ENCODE peak calls at places on chromosomes 16 and 17, in seven cellular contexts. C is heart left ventricle; W is pancreas; G is naive thymus-derived CD4-positive, alpha-beta T cell; P is mesendoderm; E is IMR-90; F is small intestine. Q is an unnamed sample.

GRCh38 chr17:69669441-69670178 is 255.1 kb downstream of the MAP2K6 start:
- DNase-seq in C (no peak), W (no peak), G (no peak), P (no peak), E (peak), F (no peak), Q (no peak)

GRCh38 chr16:47059991-47060390 is 83.8 kb downstream of the NETO2 start:
- DNase-seq in C (no peak), W (no peak), G (no peak), P (no peak), E (no peak), F (no peak), Q (no peak)

GRCh38 chr17:81040791-81041337 is 5.9 kb downstream of the BAIAP2 start:
- DNase-seq in C (no peak), W (peak), G (no peak), P (peak), E (no peak), F (no peak), Q (no peak)

GRCh38 chr17:68182940-68183551 is 64.8 kb upstream of the AMZ2 start:
- DNase-seq in C (no peak), W (no peak), G (no peak), P (peak), E (no peak), F (peak), Q (no peak)

GRCh38 chr17:68346448-68346847 is 55.2 kb downstream of the ARSG start:
- DNase-seq in C (peak), W (no peak), G (peak), P (no peak), E (no peak), F (peak), Q (peak)

GRCh38 chr17:79369532-79369931 is 241.3 kb downstream of the RBFOX3 start:
- DNase-seq in C (peak), W (no peak), G (no peak), P (no peak), E (no peak), F (no peak), Q (no peak)

GRCh38 chr17:8503368-8503767 is 67.7 kb downstream of the NDEL1 start:
- DNase-seq in C (no peak), W (no peak), G (no peak), P (no peak), E (no peak), F (no peak), Q (no peak)

GRCh38 chr17:74519951-74520553 is 11.2 kb downstream of the CD300LB start:
- DNase-seq in C (no peak), W (no peak), G (no peak), P (no peak), E (no peak), F (no peak), Q (peak)

GRCh38 chr16:4651842-4652241 is 27.2 kb downstream of the MGRN1 start:
- DNase-seq in C (no peak), W (no peak), G (no peak), P (no peak), E (no peak), F (no peak), Q (no peak)

GRCh38 chr17:69567130-69567529 is 152.6 kb downstream of the MAP2K6 start:
- DNase-seq in C (no peak), W (no peak), G (no peak), P (peak), E (peak), F (no peak), Q (no peak)

GRCh38 chr17:64448665-64449512 is at the start of gene MILR1:
- DNase-seq in C (no peak), W (no peak), G (no peak), P (no peak), E (peak), F (peak), Q (no peak)

GRCh38 chr17:11622468-11622867 is 24.2 kb downstream of the DNAH9 start:
- DNase-seq in C (no peak), W (no peak), G (no peak), P (no peak), E (no peak), F (no peak), Q (no peak)

GRCh38 chr17:48134912-48135480 is 27.4 kb downstream of the SNX11 start:
- DNase-seq in C (no peak), W (no peak), G (no peak), P (peak), E (no peak), F (no peak), Q (no peak)

GRCh38 chr17:45225964-45226530 is 4.4 kb downstream of the FMNL1 start:
- DNase-seq in C (peak), W (peak), G (peak), P (no peak), E (no peak), F (peak), Q (peak)

GRCh38 chr16:23160082-23160481 is 10.8 kb upstream of the USP31 start:
- DNase-seq in C (no peak), W (no peak), G (no peak), P (no peak), E (no peak), F (no peak), Q (no peak)

GRCh38 chr17:61757168-61757567 is 106.2 kb downstream of the BRIP1 start:
- DNase-seq in C (no peak), W (no peak), G (no peak), P (no peak), E (no peak), F (no peak), Q (no peak)

GRCh38 chr16:66619534-66620418 is 15.3 kb downstream of the CMTM3 start:
- DNase-seq in C (no peak), W (no peak), G (no peak), P (peak), E (peak), F (no peak), Q (no peak)

GRCh38 chr16:5490499-5490898 is 392.9 kb upstream of the EEF2KMT start:
- DNase-seq in C (no peak), W (no peak), G (no peak), P (peak), E (no peak), F (peak), Q (peak)

GRCh38 chr16:57159447-57159846 is 26.4 kb downstream of the PSME3IP1 start:
- DNase-seq in C (no peak), W (no peak), G (no peak), P (no peak), E (no peak), F (no peak), Q (no peak)

GRCh38 chr17:50258647-50259483 is 15.4 kb upstream of the TMEM92 start:
- DNase-seq in C (no peak), W (no peak), G (no peak), P (no peak), E (peak), F (no peak), Q (no peak)

GRCh38 chr16:56743840-56744239 is 13.9 kb downstream of the NUP93 start:
- DNase-seq in C (no peak), W (no peak), G (no peak), P (peak), E (peak), F (no peak), Q (peak)

GRCh38 chr16:56389554-56389953 is 35.8 kb downstream of the AMFR start:
- DNase-seq in C (no peak), W (no peak), G (no peak), P (no peak), E (peak), F (no peak), Q (peak)

GRCh38 chr17:49959183-49959935 is 9.6 kb upstream of the DLX4 start:
- DNase-seq in C (no peak), W (no peak), G (no peak), P (peak), E (peak), F (no peak), Q (no peak)

GRCh38 chr17:17445925-17446665 is 30.7 kb upstream of the MED9 start:
- DNase-seq in C (no peak), W (no peak), G (no peak), P (peak), E (peak), F (peak), Q (no peak)

GRCh38 chr17:38539386-38539785 is 66.4 kb downstream of the SRCIN1 start:
- DNase-seq in C (no peak), W (peak), G (no peak), P (no peak), E (no peak), F (no peak), Q (no peak)

GRCh38 chr17:79276824-79277223 is 202.2 kb downstream of the ENGASE start:
- DNase-seq in C (no peak), W (peak), G (no peak), P (no peak), E (no peak), F (no peak), Q (no peak)

GRCh38 chr17:59298512-59298911 is 32.9 kb upstream of the YPEL2 start:
- DNase-seq in C (no peak), W (no peak), G (no peak), P (no peak), E (no peak), F (no peak), Q (no peak)

GRCh38 chr16:20995711-20996110 is 95.1 kb downstream of the LYRM1 start:
- DNase-seq in C (no peak), W (no peak), G (no peak), P (no peak), E (no peak), F (no peak), Q (no peak)

GRCh38 chr16:81445143-81445922 is 725 bp downstream of the CMIP start:
- DNase-seq in C (peak), W (peak), G (no peak), P (no peak), E (peak), F (peak), Q (peak)

GRCh38 chr16:56331399-56331798 is 93.9 kb downstream of the AMFR start:
- DNase-seq in C (no peak), W (no peak), G (no peak), P (no peak), E (no peak), F (no peak), Q (no peak)

GRCh38 chr17:74527756-74528155 is 3.5 kb downstream of the CD300LB start:
- DNase-seq in C (no peak), W (no peak), G (no peak), P (no peak), E (no peak), F (no peak), Q (no peak)

GRCh38 chr17:47811709-47812108 is 9.9 kb downstream of the OSBPL7 start:
- DNase-seq in C (no peak), W (no peak), G (no peak), P (no peak), E (no peak), F (no peak), Q (no peak)

GRCh38 chr16:88769617-88770458 is 15.2 kb downstream of the PIEZO1 start:
- DNase-seq in C (no peak), W (peak), G (no peak), P (peak), E (no peak), F (peak), Q (no peak)

GRCh38 chr16:637081-638018 is 1.2 kb upstream of the METTL26 start:
- DNase-seq in C (peak), W (peak), G (no peak), P (peak), E (peak), F (peak), Q (peak)

GRCh38 chr16:77452243-77452642 is 17.4 kb upstream of the ADAMTS18 start:
- DNase-seq in C (no peak), W (no peak), G (no peak), P (no peak), E (no peak), F (no peak), Q (no peak)

GRCh38 chr17:55163408-55163807 is 101.4 kb upstream of the HLF start:
- DNase-seq in C (no peak), W (no peak), G (no peak), P (no peak), E (no peak), F (no peak), Q (no peak)

GRCh38 chr16:51807551-51807950 is 656.5 kb upstream of the SALL1 start:
- DNase-seq in C (no peak), W (no peak), G (no peak), P (no peak), E (no peak), F (no peak), Q (no peak)

GRCh38 chr17:32103476-32104113 is 38.7 kb upstream of the RHOT1 start:
- DNase-seq in C (no peak), W (no peak), G (no peak), P (no peak), E (no peak), F (no peak), Q (peak)

DNA sequence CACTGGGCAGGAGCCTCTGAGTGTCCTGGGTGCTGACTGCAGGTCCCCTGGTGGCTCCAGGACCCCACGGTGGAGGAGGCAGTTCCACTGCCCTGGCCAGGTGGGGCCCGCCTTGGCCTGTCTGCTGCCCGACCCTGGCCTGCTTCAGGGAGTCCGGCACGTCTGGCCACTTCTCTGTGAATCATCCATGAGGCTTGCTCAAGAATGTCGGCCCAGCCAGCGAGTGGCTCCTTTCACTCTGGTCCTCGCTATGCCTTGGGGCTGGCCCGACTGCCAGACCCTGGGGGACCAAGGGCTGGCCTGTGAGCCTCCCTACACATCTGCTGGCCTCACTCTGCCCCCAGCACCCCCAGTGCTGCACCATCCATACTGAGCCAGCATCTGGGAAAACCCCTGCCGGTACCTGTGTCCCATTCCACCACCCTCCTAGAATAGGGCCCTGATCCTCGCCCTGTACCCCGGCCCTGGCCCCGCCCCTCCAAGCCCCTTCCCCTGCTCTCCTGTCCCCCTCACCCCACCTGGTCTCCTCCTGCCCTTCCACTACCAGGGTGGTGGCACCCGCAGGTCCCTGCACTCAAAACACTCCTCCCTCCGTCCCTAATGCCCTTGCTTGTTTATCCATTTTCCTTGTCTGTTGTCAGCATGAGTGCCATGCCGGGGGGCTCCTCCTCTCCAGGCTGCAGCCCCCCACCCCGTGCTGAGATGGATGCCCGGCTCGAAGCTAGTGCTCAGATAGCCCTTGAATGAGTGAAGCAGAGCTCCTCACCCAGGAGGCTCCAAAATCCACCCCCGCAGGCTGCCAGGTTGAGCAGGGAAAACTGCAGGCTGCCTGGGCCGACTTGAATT is 35.5 kb downstream of the ADCY7 start:
- DNase-seq in C (peak), W (no peak), G (no peak), P (no peak), E (peak), F (no peak), Q (no peak)
- H3K27ac ChIP-seq in C (no peak), W (no peak), G (no peak), P (no peak), E (peak), F (no peak), Q (no peak)

GRCh38 chr17:78130080-78130438 is 512 bp upstream of the TMC8 start:
- DNase-seq in C (no peak), W (no peak), G (no peak), P (no peak), E (no peak), F (no peak), Q (no peak)

GRCh38 chr17:78130439-78131101 is at the start of gene TMC8:
- DNase-seq in C (peak), W (no peak), G (no peak), P (peak), E (no peak), F (peak), Q (no peak)

GRCh38 chr17:78132086-78132676 is 1.6 kb downstream of the TMC8 start:
- DNase-seq in C (peak), W (peak), G (no peak), P (peak), E (no peak), F (peak), Q (no peak)

GRCh38 chr17:78132767-78133178 is 2.2 kb downstream of the TMC8 start:
- DNase-seq in C (no peak), W (no peak), G (no peak), P (no peak), E (no peak), F (no peak), Q (no peak)

GRCh38 chr17:78131172-78132085 is 858 bp downstream of the TMC8 start:
- DNase-seq in C (peak), W (peak), G (no peak), P (no peak), E (no peak), F (no peak), Q (no peak)
- H3K27ac ChIP-seq in C (no peak), W (no peak), G (peak), P (no peak), E (no peak), F (peak), Q (no peak)

GRCh38 chr17:36094232-36094631 is 4.3 kb upstream of the CCL3 start:
- DNase-seq in C (no peak), W (no peak), G (no peak), P (no peak), E (no peak), F (no peak), Q (no peak)
- H3K27ac ChIP-seq in C (no peak), W (no peak), G (no peak), P (no peak), E (no peak), F (no peak), Q (no peak)

GRCh38 chr16:28607116-28607623 is 2.7 kb downstream of the SULT1A1 start:
- DNase-seq in C (no peak), W (peak), G (no peak), P (no peak), E (no peak), F (no peak), Q (peak)

GRCh38 chr16:28604186-28604565 is 5.7 kb downstream of the SULT1A1 start:
- DNase-seq in C (no peak), W (peak), G (no peak), P (no peak), E (no peak), F (no peak), Q (no peak)

GRCh38 chr16:28606291-28607115 is 3.3 kb downstream of the SULT1A1 start:
- DNase-seq in C (no peak), W (peak), G (no peak), P (no peak), E (no peak), F (no peak), Q (no peak)

GRCh38 chr16:28610595-28611270 is 889 bp upstream of the SULT1A1 start:
- DNase-seq in C (no peak), W (no peak), G (no peak), P (no peak), E (no peak), F (peak), Q (no peak)

GRCh38 chr16:28609631-28610594 is at the start of gene SULT1A1:
- DNase-seq in C (peak), W (peak), G (no peak), P (peak), E (no peak), F (peak), Q (peak)
- H3K27ac ChIP-seq in C (peak), W (peak), G (no peak), P (no peak), E (no peak), F (peak), Q (peak)

DNA sequence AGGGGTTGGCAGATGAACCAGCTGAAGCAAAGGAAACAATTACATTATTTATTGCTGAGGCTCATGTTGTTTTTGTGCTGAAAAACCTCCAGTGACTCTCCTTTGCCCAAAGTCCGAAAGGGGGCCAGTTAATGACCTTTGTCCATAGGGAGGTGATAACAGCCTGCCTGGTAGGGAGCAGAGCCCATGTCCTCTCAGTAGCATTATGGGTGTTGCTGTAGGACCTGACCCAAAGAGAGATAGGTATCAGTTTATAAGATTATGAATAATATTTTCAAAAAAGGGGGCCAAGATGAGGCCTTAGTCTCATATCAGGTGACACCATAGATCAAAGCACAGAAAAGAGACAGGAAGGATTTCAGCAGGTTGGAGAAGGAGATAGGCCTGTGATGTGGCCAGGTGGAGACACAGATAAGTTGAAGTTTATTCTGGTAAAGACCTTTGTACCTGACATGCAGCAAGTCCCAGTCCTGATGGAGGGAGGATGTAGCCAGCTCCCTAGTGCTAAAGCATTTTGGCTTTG is 55.1 kb downstream of the CENPV start:
- DNase-seq in C (no peak), W (no peak), G (no peak), P (no peak), E (no peak), F (peak), Q (no peak)
- H3K27ac ChIP-seq in C (no peak), W (peak), G (no peak), P (no peak), E (no peak), F (peak), Q (no peak)

DNA sequence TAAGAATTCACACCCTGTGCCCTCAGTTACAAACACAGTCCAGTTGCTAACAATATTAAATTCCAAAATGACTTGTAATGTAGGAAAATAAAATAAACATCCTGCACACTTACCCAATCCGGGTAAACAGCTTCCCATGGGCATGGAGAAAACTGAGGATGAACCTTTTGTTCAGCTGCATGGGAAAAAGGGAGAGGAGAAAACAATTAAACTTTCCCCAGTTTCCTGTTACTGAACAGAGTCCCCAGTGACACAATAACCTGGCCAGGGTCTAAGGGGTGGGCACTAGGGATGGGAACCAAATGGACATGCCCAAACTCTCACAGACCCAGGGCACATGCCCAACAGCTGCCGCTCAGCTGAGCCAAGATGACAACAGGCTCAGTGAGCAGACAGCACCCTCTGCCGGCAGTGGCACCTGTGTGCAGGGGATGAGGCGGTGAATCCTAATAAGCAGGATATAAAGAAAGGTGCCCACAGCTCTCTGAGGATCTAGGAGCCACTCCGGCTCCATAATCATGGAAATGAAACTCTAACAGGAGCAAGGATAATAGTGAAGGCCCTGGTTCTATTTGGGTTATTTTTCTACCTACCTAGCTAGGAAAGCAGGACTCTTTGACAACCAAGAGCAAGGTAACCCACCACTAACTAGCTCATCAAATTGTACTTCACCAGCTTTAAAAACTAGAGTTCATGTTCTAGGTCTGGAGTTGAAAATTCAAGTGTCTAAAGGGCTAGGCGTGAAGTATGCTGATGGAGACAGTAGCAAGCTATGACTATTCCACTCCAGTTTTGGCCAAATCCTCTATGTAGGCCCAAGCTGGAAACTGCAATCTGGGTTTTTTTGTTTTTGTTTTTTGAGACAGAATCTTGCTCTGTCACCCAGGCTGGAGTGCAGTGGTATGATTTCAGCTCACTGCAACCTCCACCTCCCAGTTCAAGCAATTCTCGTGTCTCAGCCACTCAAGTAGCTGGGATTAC is 58.8 kb downstream of the SMG6 start:
- DNase-seq in C (peak), W (peak), G (peak), P (peak), E (peak), F (peak), Q (peak)
- H3K27ac ChIP-seq in C (peak), W (no peak), G (no peak), P (no peak), E (peak), F (peak), Q (no peak)

Q was measured in adrenal gland.